ENCODE peak calls at places on chromosomes 16 and 17, in five cellular contexts. W is MM.1S, S is GM23248, L is IMR-90, K is GM23338. Z is an unnamed sample.

GRCh38 chr16:85648782-85649181 is 35.7 kb downstream of the GSE1 start:
- DNase-seq in W (no peak), S (no peak), K (no peak), L (peak), Z (no peak)

GRCh38 chr17:57422574-57423164 is 166.3 kb downstream of the MSI2 start:
- DNase-seq in K (no peak), S (peak), L (peak), W (no peak), Z (peak)

GRCh38 chr17:30290696-30291570 is 811 bp downstream of the BLMH start:
- DNase-seq in W (peak), L (peak), S (peak), K (peak), Z (peak)

GRCh38 chr16:80518436-80518835 is 22.4 kb upstream of the DYNLRB2 start:
- DNase-seq in L (peak), W (peak), S (peak), K (peak), Z (peak)

GRCh38 chr17:21387616-21388015 is 11.5 kb downstream of the KCNJ12 start:
- DNase-seq in W (no peak), K (no peak), L (no peak), S (no peak), Z (no peak)

GRCh38 chr17:7988750-7989178 is 13.7 kb upstream of the GUCY2D start:
- DNase-seq in W (peak), L (peak), S (peak), K (peak), Z (peak)

GRCh38 chr17:36849871-36850348 is 87.4 kb upstream of the LHX1 start:
- DNase-seq in K (no peak), W (no peak), S (peak), L (peak), Z (peak)

GRCh38 chr17:64400644-64401043 is 10.0 kb upstream of the PECAM1 start:
- DNase-seq in W (no peak), S (no peak), K (no peak), L (no peak), Z (no peak)

GRCh38 chr16:63663155-63663554 is 1458.7 kb downstream of the CDH11 start:
- DNase-seq in L (no peak), S (no peak), W (no peak), K (no peak), Z (no peak)

GRCh38 chr17:63325885-63326284 is 120.2 kb downstream of the CYB561 start:
- DNase-seq in S (no peak), W (no peak), L (peak), K (no peak), Z (no peak)

GRCh38 chr17:48012151-48012520 is 25.5 kb downstream of the COPZ2 start:
- DNase-seq in S (peak), W (peak), L (no peak), K (peak), Z (no peak)

GRCh38 chr16:84043486-84044107 is 1.0 kb upstream of the SLC38A8 start:
- DNase-seq in W (no peak), K (peak), S (peak), L (peak), Z (no peak)

GRCh38 chr16:82358601-82359221 is 188.7 kb upstream of the MPHOSPH6 start:
- DNase-seq in W (no peak), L (no peak), K (no peak), S (no peak), Z (no peak)

GRCh38 chr16:84699712-84700517 is at the start of gene USP10:
- DNase-seq in L (peak), S (peak), W (peak), K (peak), Z (peak)

GRCh38 chr17:73192219-73192893 is 499 bp upstream of the COG1 start:
- DNase-seq in S (peak), L (peak), W (peak), K (peak), Z (peak)

GRCh38 chr16:79269211-79269863 is 331.2 kb downstream of the MAF start:
- DNase-seq in K (no peak), L (no peak), S (no peak), W (no peak), Z (no peak)

GRCh38 chr16:87169509-87169985 is 147.6 kb downstream of the C16orf95 start:
- DNase-seq in W (no peak), K (no peak), S (peak), L (peak), Z (no peak)

GRCh38 chr17:38559025-38559879 is 46.5 kb downstream of the SRCIN1 start:
- DNase-seq in S (no peak), L (peak), K (peak), W (peak), Z (peak)

GRCh38 chr17:38556234-38556633 is 49.5 kb downstream of the SRCIN1 start:
- DNase-seq in L (no peak), S (no peak), W (no peak), K (no peak), Z (peak)

GRCh38 chr17:38558751-38559024 is 47.1 kb downstream of the SRCIN1 start:
- DNase-seq in S (no peak), K (peak), W (no peak), L (no peak), Z (no peak)

GRCh38 chr17:38557836-38558750 is 47.7 kb downstream of the SRCIN1 start:
- DNase-seq in K (peak), S (peak), W (peak), L (peak), Z (peak)

DNA sequence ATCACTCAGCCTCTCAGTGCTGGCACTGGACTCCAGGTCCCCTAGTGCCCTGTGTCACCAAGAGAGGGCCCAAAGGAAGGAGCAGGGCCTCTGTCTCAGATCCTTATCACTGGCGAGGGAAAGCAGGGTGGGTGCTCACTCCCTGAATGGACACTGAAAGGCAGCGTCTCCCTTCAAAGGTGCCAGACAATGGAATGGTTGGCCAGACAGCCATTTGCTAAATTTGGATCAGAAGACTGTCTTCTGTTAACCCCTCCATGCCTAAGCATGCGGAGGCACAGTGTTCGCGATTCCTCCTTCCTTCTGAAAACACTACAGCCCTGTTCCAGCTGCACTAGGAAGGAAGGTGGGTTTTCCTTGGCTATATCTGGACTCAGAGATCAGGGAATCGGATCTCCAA is 48.4 kb downstream of the SRCIN1 start:
- DNase-seq in W (no peak), L (no peak), S (no peak), K (no peak), Z (no peak)
- H2AFZ ChIP-seq in W (peak), L (peak), S (no peak), K (peak), Z (peak)

GRCh38 chr17:39633570-39634183 is 3.3 kb upstream of the STARD3 start:
- DNase-seq in W (no peak), K (no peak), L (no peak), S (no peak), Z (no peak)

GRCh38 chr17:39632153-39632941 is 4.6 kb upstream of the STARD3 start:
- DNase-seq in S (no peak), W (no peak), L (no peak), K (no peak), Z (no peak)

GRCh38 chr17:39636587-39636926 is 387 bp upstream of the STARD3 start:
- DNase-seq in W (no peak), S (no peak), K (no peak), L (no peak), Z (no peak)

GRCh38 chr17:39635614-39636176 is 1.2 kb upstream of the STARD3 start:
- DNase-seq in L (no peak), W (no peak), S (no peak), K (no peak), Z (no peak)

GRCh38 chr17:39634384-39634871 is 2.5 kb upstream of the STARD3 start:
- DNase-seq in L (peak), S (peak), W (peak), K (peak), Z (peak)
- H2AFZ ChIP-seq in L (no peak), S (no peak), W (no peak), K (no peak), Z (no peak)

GRCh38 chr17:75749545-75750389 is 15.2 kb downstream of the GALK1 start:
- DNase-seq in S (peak), W (peak), L (peak), K (peak), Z (no peak)
- H2AFZ ChIP-seq in S (peak), W (peak), L (peak), K (no peak), Z (no peak)

GRCh38 chr16:57261806-57262205 is 16.7 kb downstream of the ARL2BP start:
- DNase-seq in W (no peak), S (no peak), L (no peak), K (no peak), Z (no peak)
- H2AFZ ChIP-seq in W (no peak), S (no peak), L (no peak), K (no peak), Z (no peak)

DNA sequence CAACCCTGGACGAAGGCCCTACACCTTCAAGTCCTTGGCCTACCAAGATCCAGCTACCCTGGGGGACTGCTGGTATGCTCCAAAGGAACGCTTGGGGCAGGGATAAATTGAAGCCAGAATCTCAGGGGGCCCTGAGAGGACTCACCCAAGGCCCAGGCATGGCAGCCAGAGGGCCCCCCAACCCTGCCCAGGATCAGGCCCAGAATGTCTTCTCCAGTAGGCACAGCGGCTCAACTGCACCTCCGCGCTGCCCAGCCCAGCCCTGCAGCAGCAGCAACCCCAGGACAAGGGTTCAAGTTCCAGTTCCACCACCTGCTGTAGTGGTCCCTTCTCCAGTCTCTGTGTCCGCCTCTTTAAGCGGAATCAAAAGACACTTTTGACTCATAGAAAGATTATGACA is 2.2 kb downstream of the TFAP4 start:
- DNase-seq in K (no peak), S (no peak), L (no peak), W (no peak), Z (no peak)
- H2AFZ ChIP-seq in K (no peak), S (peak), L (no peak), W (no peak), Z (no peak)

GRCh38 chr16:27364493-27365141 is 37.4 kb upstream of the IL21R start:
- DNase-seq in W (no peak), K (no peak), S (no peak), L (no peak), Z (peak)

GRCh38 chr16:27368358-27368722 is 33.6 kb upstream of the IL21R start:
- DNase-seq in K (no peak), W (no peak), S (no peak), L (no peak), Z (no peak)

GRCh38 chr16:27365142-27366089 is 36.6 kb upstream of the IL21R start:
- DNase-seq in S (peak), K (no peak), W (no peak), L (peak), Z (peak)

GRCh38 chr16:27367463-27368357 is 34.3 kb upstream of the IL21R start:
- DNase-seq in S (peak), W (peak), K (peak), L (peak), Z (peak)

DNA sequence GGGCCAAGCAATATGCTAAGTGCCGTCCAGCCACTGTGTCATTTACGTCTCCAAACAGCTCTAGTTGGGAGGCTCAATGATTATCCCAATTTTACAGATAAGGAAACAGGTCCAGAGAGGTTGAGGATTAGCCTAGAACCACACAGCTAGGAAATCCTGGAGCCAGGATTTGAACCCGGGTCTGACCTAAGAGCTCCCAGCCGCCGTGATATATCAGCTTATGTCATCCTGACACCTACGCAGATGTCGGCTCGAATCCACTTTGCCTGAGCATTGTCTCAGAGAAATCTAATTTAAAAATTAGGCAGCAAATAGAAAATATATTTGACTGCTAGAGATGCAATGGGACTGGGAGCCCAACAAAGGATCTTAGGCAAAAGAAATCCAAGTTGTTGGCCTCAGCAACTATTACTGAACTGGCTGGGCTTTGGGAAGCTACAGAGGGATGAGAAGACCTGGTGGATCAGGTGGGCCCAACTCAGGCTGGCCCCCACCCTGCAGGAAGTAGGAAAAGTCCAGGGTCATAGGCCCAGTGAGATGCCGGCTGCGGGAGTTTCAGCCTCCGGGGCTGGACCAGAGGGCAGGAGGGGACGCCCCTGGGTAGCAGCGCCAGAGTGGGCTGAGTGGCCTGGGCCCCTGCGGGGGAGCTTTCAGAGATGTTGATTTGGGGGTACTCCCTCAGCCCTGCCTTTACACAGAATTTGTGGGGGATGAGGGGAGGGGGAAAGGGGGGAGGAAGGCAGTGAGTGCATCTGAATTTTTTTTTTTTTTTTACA is 35.1 kb upstream of the IL21R start:
- DNase-seq in K (no peak), S (peak), L (no peak), W (no peak), Z (no peak)
- H2AFZ ChIP-seq in K (no peak), S (peak), L (no peak), W (no peak), Z (no peak)

GRCh38 chr17:53570731-53571130 is 252.0 kb upstream of the KIF2B start:
- DNase-seq in L (no peak), S (no peak), W (peak), K (no peak), Z (no peak)
- H2AFZ ChIP-seq in L (no peak), S (peak), W (peak), K (no peak), Z (peak)

DNA sequence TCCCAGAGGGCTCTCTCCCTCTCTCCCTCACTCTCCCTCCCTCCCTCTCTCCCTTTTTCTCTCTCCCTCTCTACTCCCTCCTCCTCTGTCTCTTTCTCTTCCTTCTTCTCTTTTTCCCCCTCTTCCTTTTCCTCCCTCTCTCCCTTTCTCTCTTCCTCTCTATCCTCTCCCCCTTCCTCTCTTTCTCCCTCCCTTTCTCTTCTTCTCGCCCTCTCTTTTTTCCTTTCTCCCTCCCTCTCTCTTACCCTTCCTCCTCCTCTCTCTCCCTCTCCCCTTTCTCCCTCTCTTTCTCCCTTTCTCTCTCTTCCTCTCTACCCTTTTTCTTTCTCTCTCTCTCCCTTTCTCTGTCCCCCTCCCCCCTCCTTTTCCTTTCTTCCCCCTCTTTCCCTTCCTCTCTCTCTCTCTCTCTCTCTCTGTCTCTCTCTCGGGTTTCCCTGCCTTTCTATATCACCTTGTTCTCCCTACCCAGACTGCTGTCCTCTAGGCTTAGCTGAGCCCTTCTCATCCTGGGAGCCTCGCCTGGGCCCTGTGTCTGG is 25.8 kb upstream of the TMEM220 start:
- DNase-seq in S (no peak), K (no peak), L (no peak), W (no peak), Z (no peak)
- H2AFZ ChIP-seq in S (no peak), K (peak), L (no peak), W (no peak), Z (no peak)

GRCh38 chr17:16511515-16511914 is 19.5 kb upstream of the LRRC75A start:
- DNase-seq in K (no peak), S (no peak), W (no peak), L (no peak), Z (no peak)
- H2AFZ ChIP-seq in K (peak), S (no peak), W (no peak), L (no peak), Z (no peak)

DNA sequence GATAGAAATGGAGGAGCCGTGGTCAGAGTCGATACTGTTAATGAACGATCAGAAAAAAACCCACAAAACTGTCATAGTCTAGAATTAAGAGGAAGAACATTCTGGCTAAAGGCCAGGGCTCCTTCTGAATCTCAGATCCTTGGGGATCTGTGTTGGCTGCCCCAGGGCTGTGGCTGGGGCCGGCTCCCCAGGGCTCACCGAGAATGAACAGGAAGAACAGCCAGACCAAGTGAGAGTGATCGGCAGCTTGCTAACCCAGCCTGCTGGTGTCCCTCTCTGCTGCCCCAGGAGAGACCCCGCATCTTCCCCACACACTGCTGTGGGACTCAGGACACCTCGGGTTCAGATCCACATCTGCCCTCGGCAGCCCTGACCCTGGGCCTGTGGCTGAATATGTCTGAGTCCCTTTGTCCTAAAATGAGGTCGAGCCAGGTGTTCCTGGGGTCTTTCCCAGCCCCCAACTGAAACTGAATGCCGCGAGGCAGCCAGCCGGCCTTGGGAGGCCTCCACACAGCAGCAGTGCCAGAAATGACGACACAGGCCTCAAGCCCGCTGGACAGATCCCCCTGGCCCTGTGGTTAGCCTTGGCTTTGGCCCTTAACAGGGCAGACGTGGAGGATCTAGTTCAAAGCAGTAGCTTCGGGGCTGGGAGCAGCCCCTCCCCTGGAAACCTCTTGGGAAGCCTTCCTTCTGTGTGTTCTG is 23.9 kb upstream of the CLEC18A start:
- DNase-seq in L (peak), S (peak), W (no peak), K (peak), Z (no peak)
- H2AFZ ChIP-seq in L (peak), S (peak), W (no peak), K (no peak), Z (no peak)